ENCODE peak calls at places on chromosomes 6 and 20, in seven cellular contexts. O, G, W, H, L, T and Z are unnamed samples.

GRCh38 chr20:29349836-29350235 is 1907.6 kb upstream of the DEFB115 start:
- DNase-seq in O (no peak), G (no peak), W (no peak), H (no peak), L (no peak), T (no peak), Z (no peak)

GRCh38 chr6:143139239-143139784 is 78.6 kb downstream of the AIG1 start:
- DNase-seq in O (no peak), G (no peak), W (no peak), H (no peak), L (no peak), T (no peak), Z (no peak)

GRCh38 chr20:845967-846893 is 12.7 kb downstream of the FAM110A start:
- DNase-seq in O (no peak), G (no peak), W (no peak), H (no peak), L (peak; percentile 51), T (no peak), Z (no peak)

GRCh38 chr6:100721256-100721655 is 159.9 kb downstream of the ASCC3 start:
- DNase-seq in O (no peak), G (no peak), W (no peak), H (no peak), L (no peak), T (no peak), Z (no peak)

GRCh38 chr6:168280020-168280898 is 39.3 kb downstream of the DACT2 start:
- DNase-seq in O (no peak), G (no peak), W (peak; percentile 37), H (no peak), L (no peak), T (no peak), Z (no peak)

GRCh38 chr6:3433005-3433404 is 23.8 kb downstream of the SLC22A23 start:
- DNase-seq in O (no peak), G (no peak), W (no peak), H (no peak), L (no peak), T (no peak), Z (no peak)

GRCh38 chr6:47478233-47479155 is 905 bp downstream of the CD2AP start:
- DNase-seq in O (no peak), G (peak; percentile 38), W (no peak), H (peak; percentile 77), L (no peak), T (no peak), Z (no peak)

GRCh38 chr20:39280875-39281274 is 318.7 kb downstream of the DHX35 start:
- DNase-seq in O (no peak), G (no peak), W (no peak), H (no peak), L (no peak), T (no peak), Z (no peak)

GRCh38 chr6:46784535-46784934 is 8.7 kb upstream of the MEP1A start:
- DNase-seq in O (no peak), G (no peak), W (no peak), H (no peak), L (no peak), T (no peak), Z (no peak)

GRCh38 chr6:39812496-39812852 is 20.3 kb downstream of the DAAM2 start:
- DNase-seq in O (no peak), G (no peak), W (no peak), H (no peak), L (no peak), T (no peak), Z (no peak)
- H3K27ac ChIP-seq in O (no peak overlapping the region), G (no peak overlapping the region), W (peak overlapping the region; percentile 72), H (no peak overlapping the region), L (no peak overlapping the region), T (peak overlapping the region; percentile 93), Z (peak overlapping the region; percentile 65)

DNA sequence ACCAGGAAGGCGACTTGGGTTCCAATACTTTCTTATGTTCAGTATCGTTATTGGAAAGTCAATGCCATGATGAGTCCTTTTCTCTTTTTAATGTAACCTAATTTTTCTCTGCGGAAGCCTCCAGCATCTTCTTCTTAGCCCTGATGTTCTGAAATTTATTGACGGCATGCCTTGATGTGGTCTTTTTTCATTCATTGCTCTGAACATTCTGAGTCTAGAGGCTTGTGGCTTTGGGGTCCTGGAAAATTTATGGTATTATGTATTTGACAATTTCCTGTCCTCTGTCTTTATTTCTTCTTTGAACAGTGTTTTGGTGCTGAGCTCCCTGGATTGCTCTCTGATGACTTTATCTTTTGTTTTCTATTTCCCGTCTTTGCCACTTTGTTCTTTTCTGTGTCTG is 28.7 kb upstream of the MAS1 start:
- DNase-seq in O (no peak), G (no peak), W (no peak), H (no peak), L (no peak), T (no peak), Z (no peak)
- H3K27ac ChIP-seq in O (no peak overlapping the region), G (no peak overlapping the region), W (no peak overlapping the region), H (no peak overlapping the region), L (no peak overlapping the region), T (no peak overlapping the region), Z (no peak overlapping the region)

DNA sequence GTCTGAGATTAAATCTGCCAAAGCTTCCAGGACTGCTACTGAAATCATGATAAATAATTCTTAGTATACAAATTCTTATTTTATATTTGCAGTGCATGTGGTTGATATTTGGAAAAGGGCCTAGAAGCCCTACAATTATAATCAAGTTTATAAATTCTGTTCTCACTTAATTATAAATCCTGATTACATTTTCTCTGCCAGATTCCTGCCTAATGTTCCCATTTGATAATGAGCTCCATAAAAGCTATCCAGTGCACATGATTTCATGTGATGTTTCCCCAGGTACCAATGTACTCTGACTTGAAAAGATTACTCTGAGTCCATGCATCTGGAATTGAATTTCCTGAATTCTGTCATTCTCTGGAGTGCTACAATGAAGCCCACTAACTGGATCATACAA is 292.2 kb downstream of the FRK start:
- DNase-seq in O (no peak), G (no peak), W (no peak), H (no peak), L (no peak), T (no peak), Z (no peak)
- H3K27ac ChIP-seq in O (no peak overlapping the region), G (no peak overlapping the region), W (no peak overlapping the region), H (no peak overlapping the region), L (no peak overlapping the region), T (no peak overlapping the region), Z (no peak overlapping the region)

GRCh38 chr20:21161926-21162325 is 36.0 kb downstream of the KIZ start:
- DNase-seq in O (no peak), G (no peak), W (no peak), H (no peak), L (no peak), T (no peak), Z (no peak)
- H3K27ac ChIP-seq in O (no peak overlapping the region), G (no peak overlapping the region), W (no peak overlapping the region), H (peak overlapping the region; percentile 37), L (no peak overlapping the region), T (no peak overlapping the region), Z (no peak overlapping the region)

GRCh38 chr20:25203891-25204320 is 8.4 kb downstream of the ENTPD6 start:
- DNase-seq in O (no peak), G (no peak), W (no peak), H (no peak), L (no peak), T (no peak), Z (no peak)
- H3K27ac ChIP-seq in O (no peak overlapping the region), G (no peak overlapping the region), W (no peak overlapping the region), H (no peak overlapping the region), L (no peak overlapping the region), T (no peak overlapping the region), Z (no peak overlapping the region)

GRCh38 chr20:2707353-2708072 is 14.9 kb downstream of the EBF4 start:
- DNase-seq in O (no peak), G (no peak), W (no peak), H (no peak), L (peak; percentile 40), T (no peak), Z (no peak)

GRCh38 chr20:2708665-2709064 is 16.1 kb downstream of the EBF4 start:
- DNase-seq in O (no peak), G (no peak), W (no peak), H (no peak), L (no peak), T (no peak), Z (no peak)

GRCh38 chr20:2708073-2708415 is 15.5 kb downstream of the EBF4 start:
- DNase-seq in O (no peak), G (peak; percentile 18), W (no peak), H (no peak), L (peak; percentile 34), T (no peak), Z (no peak)

GRCh38 chr20:2709205-2709981 is 16.8 kb downstream of the EBF4 start:
- DNase-seq in O (no peak), G (no peak), W (no peak), H (no peak), L (no peak), T (no peak), Z (no peak)

GRCh38 chr20:2713285-2713684 is 20.7 kb downstream of the EBF4 start:
- DNase-seq in O (no peak), G (no peak), W (no peak), H (no peak), L (no peak), T (no peak), Z (no peak)
- H3K27ac ChIP-seq in O (no peak overlapping the region), G (no peak overlapping the region), W (no peak overlapping the region), H (no peak overlapping the region), L (no peak overlapping the region), T (no peak overlapping the region), Z (no peak overlapping the region)